ENCODE peak calls at places on chromosomes 3 and 15, in four cellular contexts. One of them, this sample, is unnamed.

GRCh38 chr3:14210843-14211594 is 32.4 kb downstream of the LSM3 start:
- DNase-seq in IMR-90: peak
- DNase-seq in K562: no peak
- DNase-seq in HepG2: no peak
- DNase-seq in this sample: no peak

GRCh38 chr3:16319307-16319706 is 54.3 kb downstream of the OXNAD1 start:
- DNase-seq in IMR-90: no peak
- DNase-seq in K562: peak
- DNase-seq in HepG2: peak
- DNase-seq in this sample: peak

GRCh38 chr3:187896664-187897063 is 151.4 kb upstream of the BCL6 start:
- DNase-seq in IMR-90: no peak
- DNase-seq in K562: no peak
- DNase-seq in HepG2: no peak
- DNase-seq in this sample: no peak

GRCh38 chr3:115512565-115513410 is 110.5 kb upstream of the GAP43 start:
- DNase-seq in IMR-90: peak
- DNase-seq in K562: no peak
- DNase-seq in HepG2: no peak
- DNase-seq in this sample: peak

GRCh38 chr15:82043726-82044372 is 2.0 kb downstream of the MEX3B start:
- DNase-seq in IMR-90: no peak
- DNase-seq in K562: no peak
- DNase-seq in HepG2: no peak
- DNase-seq in this sample: no peak

GRCh38 chr3:115784739-115785571 is 161.6 kb downstream of the GAP43 start:
- DNase-seq in IMR-90: peak
- DNase-seq in K562: no peak
- DNase-seq in HepG2: no peak
- DNase-seq in this sample: no peak

GRCh38 chr3:169268942-169269460 is 394.5 kb downstream of the MECOM start:
- DNase-seq in IMR-90: no peak
- DNase-seq in K562: no peak
- DNase-seq in HepG2: no peak
- DNase-seq in this sample: no peak

GRCh38 chr15:95291878-95292472 is 1038.5 kb upstream of the NR2F2 start:
- DNase-seq in IMR-90: peak
- DNase-seq in K562: peak
- DNase-seq in HepG2: peak
- DNase-seq in this sample: peak

GRCh38 chr3:142501004-142501926 is 53.4 kb upstream of the XRN1 start:
- DNase-seq in IMR-90: peak
- DNase-seq in K562: no peak
- DNase-seq in HepG2: no peak
- DNase-seq in this sample: no peak

GRCh38 chr3:177385831-177386301 is 188.6 kb upstream of the TBL1XR1 start:
- DNase-seq in IMR-90: peak
- DNase-seq in K562: no peak
- DNase-seq in HepG2: no peak
- DNase-seq in this sample: no peak

GRCh38 chr3:178705925-178706324 is 169.7 kb downstream of the KCNMB2 start:
- DNase-seq in IMR-90: peak
- DNase-seq in K562: no peak
- DNase-seq in HepG2: no peak
- DNase-seq in this sample: no peak

GRCh38 chr15:65869954-65870871 is 922 bp downstream of the RAB11A start:
- DNase-seq in IMR-90: peak
- DNase-seq in K562: peak
- DNase-seq in HepG2: peak
- DNase-seq in this sample: no peak

GRCh38 chr3:24316887-24317383 is 177.7 kb downstream of the THRB start:
- DNase-seq in IMR-90: no peak
- DNase-seq in K562: no peak
- DNase-seq in HepG2: peak
- DNase-seq in this sample: no peak

GRCh38 chr3:22922317-22922716 is 280.8 kb upstream of the UBE2E2 start:
- DNase-seq in IMR-90: peak
- DNase-seq in K562: no peak
- DNase-seq in HepG2: no peak
- DNase-seq in this sample: peak

GRCh38 chr3:189455009-189455408 is 176.2 kb upstream of the TP63 start:
- DNase-seq in IMR-90: no peak
- DNase-seq in K562: no peak
- DNase-seq in HepG2: no peak
- DNase-seq in this sample: no peak

GRCh38 chr3:49389297-49389696 is 22.5 kb downstream of the RHOA start:
- DNase-seq in IMR-90: no peak
- DNase-seq in K562: no peak
- DNase-seq in HepG2: no peak
- DNase-seq in this sample: no peak

GRCh38 chr15:25173241-25174028 is 218.6 kb downstream of the SNRPN start:
- DNase-seq in IMR-90: no peak
- DNase-seq in K562: no peak
- DNase-seq in HepG2: no peak
- DNase-seq in this sample: no peak

GRCh38 chr3:45417949-45418847 is 29.8 kb downstream of the LARS2 start:
- DNase-seq in IMR-90: no peak
- DNase-seq in K562: no peak
- DNase-seq in HepG2: no peak
- DNase-seq in this sample: no peak

DNA sequence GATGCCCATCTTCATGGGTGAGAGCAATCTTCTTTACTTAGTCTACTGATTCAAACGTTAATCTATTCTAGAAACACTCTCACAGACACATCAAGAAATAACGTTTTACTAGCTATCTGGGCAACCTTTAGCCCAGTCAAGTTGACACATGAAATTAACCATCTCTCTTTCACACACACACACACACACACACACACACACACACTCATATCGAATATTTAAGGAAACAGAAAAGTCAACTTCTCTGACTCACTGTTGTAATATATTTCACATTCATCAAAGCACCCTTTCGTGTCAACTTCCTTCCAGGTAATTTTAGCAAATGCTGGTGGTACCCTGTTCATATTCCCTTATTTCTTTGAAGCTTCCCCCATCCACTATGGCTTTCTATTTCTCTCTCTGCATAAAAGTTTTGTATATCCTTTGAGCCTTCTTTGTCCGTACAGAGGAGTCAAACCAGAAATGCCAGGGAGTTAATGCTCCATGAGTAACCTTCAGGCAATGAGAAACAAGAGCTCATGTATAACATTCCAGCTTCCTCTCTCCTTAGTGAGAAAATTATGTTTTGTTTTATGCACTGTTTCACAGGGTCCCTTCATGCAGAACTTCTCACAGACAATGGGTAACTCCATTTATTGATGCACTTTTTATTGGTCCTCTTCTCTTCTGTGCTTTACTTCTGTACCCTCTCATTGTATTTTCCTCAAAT is 335.5 kb upstream of the CBLB start:
- DNase-seq in IMR-90: peak
- DNase-seq in K562: no peak
- DNase-seq in HepG2: no peak
- DNase-seq in this sample: no peak
- TF ChIP-seq MAZ in IMR-90: no peak
- TF ChIP-seq MAZ in K562: no peak
- TF ChIP-seq MAZ in HepG2: no peak
- TF ChIP-seq MAZ in this sample: no peak

GRCh38 chr3:119235151-119235550 is 5.5 kb downstream of the B4GALT4 start:
- DNase-seq in IMR-90: peak
- DNase-seq in K562: no peak
- DNase-seq in HepG2: no peak
- DNase-seq in this sample: peak
- TF ChIP-seq MAZ in IMR-90: no peak
- TF ChIP-seq MAZ in K562: no peak
- TF ChIP-seq MAZ in HepG2: no peak
- TF ChIP-seq MAZ in this sample: no peak

GRCh38 chr3:83941990-83942710 is 1016.6 kb upstream of the CADM2 start:
- DNase-seq in IMR-90: no peak
- DNase-seq in K562: no peak
- DNase-seq in HepG2: no peak
- DNase-seq in this sample: no peak

GRCh38 chr3:83946045-83946444 is 1012.7 kb upstream of the CADM2 start:
- DNase-seq in IMR-90: no peak
- DNase-seq in K562: no peak
- DNase-seq in HepG2: no peak
- DNase-seq in this sample: no peak

DNA sequence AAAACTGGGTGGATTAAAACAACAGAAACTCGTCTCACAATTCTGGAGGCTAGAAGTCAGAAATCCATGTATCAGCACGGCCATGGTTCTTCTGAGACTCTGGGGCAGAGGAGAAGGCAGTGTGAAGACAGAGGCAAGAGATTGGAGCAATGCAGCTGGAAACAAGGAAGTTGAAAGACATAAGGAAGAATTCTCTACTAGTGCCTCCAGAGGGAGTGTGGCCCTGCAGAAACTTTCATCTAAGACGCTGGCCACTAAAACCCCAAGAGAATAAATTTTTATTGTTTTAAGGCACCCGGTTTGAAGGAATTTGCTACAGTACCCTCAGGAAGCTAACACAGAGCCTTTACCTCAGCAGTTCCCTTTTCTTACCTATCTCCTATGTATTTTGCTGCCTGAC is 1012.2 kb upstream of the CADM2 start:
- DNase-seq in IMR-90: no peak
- DNase-seq in K562: no peak
- DNase-seq in HepG2: no peak
- DNase-seq in this sample: no peak
- TF ChIP-seq MAZ in IMR-90: no peak
- TF ChIP-seq MAZ in K562: no peak
- TF ChIP-seq MAZ in HepG2: no peak
- TF ChIP-seq MAZ in this sample: no peak

GRCh38 chr3:126654571-126655393 is at the start of gene TXNRD3:
- DNase-seq in IMR-90: peak
- DNase-seq in K562: peak
- DNase-seq in HepG2: peak
- DNase-seq in this sample: peak
- TF ChIP-seq MAZ in IMR-90: no peak
- TF ChIP-seq MAZ in K562: no peak
- TF ChIP-seq MAZ in HepG2: peak
- TF ChIP-seq MAZ in this sample: no peak

GRCh38 chr15:42387603-42388002 is 28.3 kb downstream of the CAPN3 start:
- DNase-seq in IMR-90: no peak
- DNase-seq in K562: no peak
- DNase-seq in HepG2: no peak
- DNase-seq in this sample: no peak
- TF ChIP-seq MAZ in IMR-90: no peak
- TF ChIP-seq MAZ in K562: no peak
- TF ChIP-seq MAZ in HepG2: no peak
- TF ChIP-seq MAZ in this sample: no peak

GRCh38 chr3:140205598-140205997 is 270.6 kb downstream of the CLSTN2 start:
- DNase-seq in IMR-90: no peak
- DNase-seq in K562: no peak
- DNase-seq in HepG2: no peak
- DNase-seq in this sample: no peak

GRCh38 chr3:140203510-140203909 is 268.5 kb downstream of the CLSTN2 start:
- DNase-seq in IMR-90: no peak
- DNase-seq in K562: no peak
- DNase-seq in HepG2: no peak
- DNase-seq in this sample: no peak

GRCh38 chr3:140207541-140207940 is 272.6 kb downstream of the CLSTN2 start:
- DNase-seq in IMR-90: no peak
- DNase-seq in K562: no peak
- DNase-seq in HepG2: no peak
- DNase-seq in this sample: no peak

GRCh38 chr3:140204271-140204984 is 269.4 kb downstream of the CLSTN2 start:
- DNase-seq in IMR-90: no peak
- DNase-seq in K562: no peak
- DNase-seq in HepG2: no peak
- DNase-seq in this sample: no peak

GRCh38 chr3:140206196-140207040 is 271.4 kb downstream of the CLSTN2 start:
- DNase-seq in IMR-90: peak
- DNase-seq in K562: peak
- DNase-seq in HepG2: no peak
- DNase-seq in this sample: no peak
- TF ChIP-seq MAZ in IMR-90: no peak
- TF ChIP-seq MAZ in K562: no peak
- TF ChIP-seq MAZ in HepG2: no peak
- TF ChIP-seq MAZ in this sample: no peak

DNA sequence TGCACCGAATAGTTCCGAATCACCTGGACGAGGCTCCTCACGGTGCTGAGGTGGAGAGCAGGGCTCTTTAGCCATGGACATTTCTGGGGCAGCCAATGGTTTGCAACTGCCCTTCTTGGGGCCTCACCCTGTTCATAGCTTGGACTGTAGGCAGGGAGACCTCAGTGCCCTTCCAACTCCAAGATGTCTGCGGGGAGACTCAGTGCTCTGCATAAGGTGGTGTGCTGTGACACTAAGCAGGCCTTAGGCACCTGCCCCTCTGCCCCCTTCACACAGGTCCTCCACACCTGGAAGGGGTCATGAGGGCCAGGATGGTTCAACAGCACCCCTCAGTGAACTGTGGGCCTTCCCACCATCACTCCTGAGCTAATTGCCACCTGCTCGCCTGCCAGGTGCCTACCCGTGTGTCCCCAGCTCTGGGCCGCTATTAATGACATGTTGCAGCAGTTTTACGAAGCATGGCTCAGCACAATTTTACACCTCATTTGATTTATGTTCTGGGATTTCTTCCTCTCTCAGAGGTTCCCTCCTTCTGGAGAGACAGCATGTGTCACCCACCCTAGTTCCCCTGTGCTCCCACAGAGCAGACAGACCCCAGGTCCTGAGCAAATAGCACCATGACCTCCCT is 101.2 kb upstream of the SMAD3 start:
- DNase-seq in IMR-90: no peak
- DNase-seq in K562: no peak
- DNase-seq in HepG2: no peak
- DNase-seq in this sample: no peak
- TF ChIP-seq MAZ in IMR-90: no peak
- TF ChIP-seq MAZ in K562: no peak
- TF ChIP-seq MAZ in HepG2: no peak
- TF ChIP-seq MAZ in this sample: no peak

This sample was measured in A549.